ENCODE peak calls at places on chromosomes 11 and 22, in nine cellular contexts. N, E, D, B, F, T, Z, C and Q are unnamed samples.

GRCh38 chr11:64803846-64804345 is 882 bp upstream of the MAP4K2 start:
- DNase-seq in N (no peak), E (no peak), D (no peak), B (no peak), F (peak), T (no peak), Z (no peak), C (no peak), Q (no peak)

GRCh38 chr22:20272700-20273099 is 4.6 kb upstream of the RTN4R start:
- DNase-seq in N (no peak), E (no peak), D (no peak), B (no peak), F (no peak), T (no peak), Z (no peak), C (no peak), Q (no peak)

GRCh38 chr11:59273008-59273841 is 60.5 kb upstream of the MPEG1 start:
- DNase-seq in N (no peak), E (no peak), D (no peak), B (no peak), F (no peak), T (no peak), Z (no peak), C (peak), Q (no peak)

GRCh38 chr11:88015170-88015569 is 160.1 kb downstream of the RAB38 start:
- DNase-seq in N (no peak), E (no peak), D (no peak), B (no peak), F (no peak), T (no peak), Z (no peak), C (no peak), Q (no peak)

GRCh38 chr11:33645686-33646085 is 54.9 kb downstream of the C11orf91 start:
- DNase-seq in N (no peak), E (no peak), D (no peak), B (no peak), F (no peak), T (no peak), Z (no peak), C (no peak), Q (no peak)

GRCh38 chr11:69943506-69943905 is 124.3 kb upstream of the FGF3 start:
- DNase-seq in N (no peak), E (no peak), D (peak), B (no peak), F (no peak), T (no peak), Z (no peak), C (no peak), Q (no peak)

GRCh38 chr11:20015529-20016427 is 144.5 kb downstream of the DBX1 start:
- DNase-seq in N (no peak), E (no peak), D (no peak), B (no peak), F (no peak), T (no peak), Z (peak), C (no peak), Q (no peak)

GRCh38 chr11:2085251-2086066 is 53.7 kb downstream of the IGF2 start:
- DNase-seq in N (no peak), E (no peak), D (peak), B (no peak), F (no peak), T (no peak), Z (no peak), C (no peak), Q (no peak)

GRCh38 chr11:126194121-126194543 is 17.3 kb downstream of the RPUSD4 start:
- DNase-seq in N (peak), E (no peak), D (no peak), B (peak), F (peak), T (no peak), Z (peak), C (peak), Q (peak)

GRCh38 chr22:23036684-23037428 is 33.5 kb upstream of the GNAZ start:
- DNase-seq in N (no peak), E (no peak), D (no peak), B (no peak), F (no peak), T (no peak), Z (peak), C (no peak), Q (no peak)

GRCh38 chr11:18347471-18348125 is 25.2 kb downstream of the GTF2H1 start:
- DNase-seq in N (no peak), E (no peak), D (no peak), B (no peak), F (no peak), T (no peak), Z (peak), C (no peak), Q (no peak)

GRCh38 chr11:5973530-5973929 is 5.2 kb upstream of the OR56A5 start:
- DNase-seq in N (no peak), E (no peak), D (no peak), B (no peak), F (no peak), T (no peak), Z (no peak), C (no peak), Q (no peak)

GRCh38 chr11:73833067-73833466 is 43.6 kb downstream of the COA4 start:
- DNase-seq in N (no peak), E (no peak), D (no peak), B (no peak), F (no peak), T (no peak), Z (no peak), C (no peak), Q (no peak)

GRCh38 chr22:30876925-30877553 is 91.5 kb downstream of the MORC2 start:
- DNase-seq in N (no peak), E (peak), D (no peak), B (no peak), F (no peak), T (no peak), Z (peak), C (no peak), Q (no peak)

GRCh38 chr11:11816511-11817319 is 25.1 kb upstream of the USP47 start:
- DNase-seq in N (no peak), E (no peak), D (no peak), B (no peak), F (peak), T (no peak), Z (peak), C (no peak), Q (no peak)

GRCh38 chr22:30234786-30235470 is 11.6 kb downstream of the LIF start:
- DNase-seq in N (no peak), E (no peak), D (no peak), B (no peak), F (peak), T (no peak), Z (no peak), C (no peak), Q (no peak)

GRCh38 chr22:28188480-28188879 is 269.4 kb upstream of the PITPNB start:
- DNase-seq in N (no peak), E (no peak), D (no peak), B (no peak), F (peak), T (no peak), Z (no peak), C (no peak), Q (peak)

GRCh38 chr11:76279651-76280050 is 73.3 kb upstream of the WNT11 start:
- DNase-seq in N (no peak), E (peak), D (no peak), B (no peak), F (no peak), T (no peak), Z (no peak), C (no peak), Q (no peak)

GRCh38 chr11:2524446-2525165 is 79.8 kb downstream of the KCNQ1 start:
- DNase-seq in N (no peak), E (no peak), D (peak), B (peak), F (no peak), T (no peak), Z (no peak), C (peak), Q (no peak)

GRCh38 chr22:45208993-45209838 is 31.5 kb downstream of the KIAA0930 start:
- DNase-seq in N (peak), E (peak), D (peak), B (peak), F (peak), T (peak), Z (peak), C (no peak), Q (peak)

GRCh38 chr11:78170874-78171549 is 17.4 kb downstream of the KCTD21 start:
- DNase-seq in N (no peak), E (no peak), D (no peak), B (no peak), F (no peak), T (no peak), Z (no peak), C (no peak), Q (no peak)

GRCh38 chr22:36585841-36586240 is 56.9 kb upstream of the EIF3D start:
- DNase-seq in N (no peak), E (peak), D (peak), B (no peak), F (peak), T (no peak), Z (no peak), C (no peak), Q (no peak)

GRCh38 chr22:32473388-32473952 is 1.1 kb upstream of the FBXO7 start:
- DNase-seq in N (peak), E (peak), D (no peak), B (peak), F (peak), T (peak), Z (peak), C (peak), Q (peak)

GRCh38 chr22:35024364-35024692 is 41.6 kb upstream of the ISX start:
- DNase-seq in N (no peak), E (no peak), D (no peak), B (no peak), F (no peak), T (no peak), Z (no peak), C (no peak), Q (no peak)

GRCh38 chr11:131858495-131858894 is 488.1 kb downstream of the NTM start:
- DNase-seq in N (no peak), E (no peak), D (no peak), B (no peak), F (no peak), T (no peak), Z (no peak), C (no peak), Q (no peak)

GRCh38 chr11:67496113-67496512 is 9.1 kb downstream of the PITPNM1 start:
- DNase-seq in N (no peak), E (no peak), D (no peak), B (no peak), F (no peak), T (no peak), Z (no peak), C (no peak), Q (no peak)

GRCh38 chr11:82631722-82632630 is 101.7 kb downstream of the FAM181B start:
- DNase-seq in N (no peak), E (no peak), D (no peak), B (no peak), F (no peak), T (no peak), Z (no peak), C (no peak), Q (no peak)